ENCODE peak calls at places on chromosomes 11 and 22, in nine cellular contexts. B, P, D, N, I, G, C, W and Z are unnamed samples.

GRCh38 chr22:44931077-44931540 is 78.7 kb downstream of the PHF21B start:
- DNase-seq in B (peak), P (no peak), D (no peak), N (no peak), I (peak), G (peak), C (no peak), W (no peak), Z (no peak)

GRCh38 chr22:20464096-20464614 is 26.5 kb upstream of the SCARF2 start:
- DNase-seq in B (no peak), P (peak), D (no peak), N (no peak), I (no peak), G (peak), C (no peak), W (no peak), Z (peak)

GRCh38 chr22:24938741-24939341 is 7.7 kb downstream of the LHFPL7 start:
- DNase-seq in B (peak), P (peak), D (peak), N (peak), I (peak), G (no peak), C (peak), W (peak), Z (no peak)

GRCh38 chr22:20228055-20228938 is 39.8 kb downstream of the RTN4R start:
- DNase-seq in B (no peak), P (no peak), D (no peak), N (no peak), I (no peak), G (no peak), C (no peak), W (no peak), Z (no peak)

GRCh38 chr11:6622261-6623171 is 3.3 kb upstream of the TPP1 start:
- DNase-seq in B (no peak), P (no peak), D (no peak), N (no peak), I (no peak), G (no peak), C (no peak), W (no peak), Z (no peak)

GRCh38 chr22:20421507-20421874 is 16.1 kb downstream of the SCARF2 start:
- DNase-seq in B (no peak), P (no peak), D (no peak), N (no peak), I (no peak), G (peak), C (no peak), W (no peak), Z (no peak)

GRCh38 chr11:66745356-66746235 is 16.6 kb upstream of the SPTBN2 start:
- DNase-seq in B (no peak), P (peak), D (peak), N (peak), I (no peak), G (no peak), C (no peak), W (no peak), Z (peak)

GRCh38 chr11:110196241-110196754 is 100.1 kb downstream of the RDX start:
- DNase-seq in B (peak), P (no peak), D (no peak), N (peak), I (no peak), G (no peak), C (peak), W (peak), Z (no peak)

GRCh38 chr11:112817376-112817775 is 143.8 kb upstream of the NCAM1 start:
- DNase-seq in B (no peak), P (no peak), D (no peak), N (no peak), I (no peak), G (no peak), C (no peak), W (no peak), Z (no peak)

GRCh38 chr11:134412508-134413333 is 679 bp upstream of the B3GAT1 start:
- DNase-seq in B (no peak), P (no peak), D (no peak), N (no peak), I (no peak), G (peak), C (no peak), W (no peak), Z (peak)

GRCh38 chr11:81005595-81005994 is 1564.8 kb upstream of the TENM4 start:
- DNase-seq in B (no peak), P (no peak), D (no peak), N (peak), I (no peak), G (no peak), C (no peak), W (peak), Z (no peak)

GRCh38 chr22:19612866-19613572 is 88.8 kb upstream of the CLDN5 start:
- DNase-seq in B (no peak), P (no peak), D (no peak), N (no peak), I (no peak), G (peak), C (no peak), W (no peak), Z (no peak)

GRCh38 chr22:32165692-32166091 is 6.6 kb upstream of the C22orf42 start:
- DNase-seq in B (no peak), P (no peak), D (no peak), N (no peak), I (no peak), G (no peak), C (no peak), W (no peak), Z (no peak)

GRCh38 chr22:47176573-47177333 is 414.3 kb downstream of the TBC1D22A start:
- DNase-seq in B (no peak), P (no peak), D (no peak), N (no peak), I (no peak), G (peak), C (no peak), W (no peak), Z (no peak)

GRCh38 chr11:488992-489391 is 18.1 kb downstream of the RNH1 start:
- DNase-seq in B (no peak), P (no peak), D (no peak), N (no peak), I (no peak), G (no peak), C (no peak), W (no peak), Z (no peak)

GRCh38 chr11:46963848-46964247 is 27.3 kb downstream of the CSTPP1 start:
- DNase-seq in B (no peak), P (no peak), D (no peak), N (no peak), I (no peak), G (no peak), C (no peak), W (no peak), Z (no peak)

GRCh38 chr11:12680246-12680939 is 6.2 kb downstream of the TEAD1 start:
- DNase-seq in B (peak), P (peak), D (peak), N (peak), I (peak), G (peak), C (peak), W (peak), Z (no peak)

GRCh38 chr11:2761131-2762030 is 61.6 kb upstream of the KCNQ1OT1 start:
- DNase-seq in B (no peak), P (no peak), D (no peak), N (no peak), I (peak), G (peak), C (no peak), W (no peak), Z (no peak)

GRCh38 chr22:49008682-49009235 is 818.9 kb downstream of the BRD1 start:
- DNase-seq in B (no peak), P (no peak), D (peak), N (no peak), I (no peak), G (peak), C (no peak), W (no peak), Z (peak)

GRCh38 chr22:30241576-30242371 is 4.8 kb downstream of the LIF start:
- DNase-seq in B (no peak), P (no peak), D (no peak), N (no peak), I (no peak), G (no peak), C (peak), W (no peak), Z (no peak)

GRCh38 chr22:37079668-37080171 is 28.2 kb downstream of the KCTD17 start:
- DNase-seq in B (peak), P (peak), D (no peak), N (no peak), I (peak), G (no peak), C (peak), W (peak), Z (peak)

GRCh38 chr11:10543782-10544181 is 2.8 kb upstream of the RNF141 start:
- DNase-seq in B (no peak), P (no peak), D (no peak), N (no peak), I (no peak), G (no peak), C (no peak), W (no peak), Z (no peak)

GRCh38 chr22:47257566-47257965 is 495.1 kb downstream of the TBC1D22A start:
- DNase-seq in B (no peak), P (no peak), D (no peak), N (no peak), I (no peak), G (peak), C (no peak), W (no peak), Z (no peak)

GRCh38 chr22:40426671-40427070 is 56.3 kb downstream of the SGSM3 start:
- DNase-seq in B (no peak), P (no peak), D (no peak), N (no peak), I (no peak), G (no peak), C (peak), W (peak), Z (no peak)

GRCh38 chr22:49967333-49968241 is 7.0 kb downstream of the PIM3 start:
- DNase-seq in B (no peak), P (no peak), D (peak), N (no peak), I (peak), G (peak), C (no peak), W (no peak), Z (peak)

GRCh38 chr22:46159777-46160176 is 9.5 kb downstream of the PPARA start:
- DNase-seq in B (no peak), P (no peak), D (no peak), N (peak), I (no peak), G (peak), C (peak), W (no peak), Z (no peak)